ENCODE peak calls at places on chromosomes 16 and 17, in five cellular contexts. H, G, L, B and Y are unnamed samples.

GRCh38 chr16:48384305-48384981 is 770 bp downstream of the SIAH1 start:
- DNase-seq in B (no peak), L (peak), G (peak), H (peak), Y (no peak)

GRCh38 chr17:18109935-18110334 is 1.4 kb downstream of the MYO15A start:
- DNase-seq in L (no peak), G (no peak), B (no peak), H (no peak), Y (no peak)

GRCh38 chr17:31858647-31859486 is at the start of gene COPRS:
- DNase-seq in L (peak), B (peak), G (peak), H (peak), Y (peak)

GRCh38 chr16:49464877-49465504 is 91.4 kb downstream of the C16orf78 start:
- DNase-seq in H (no peak), B (no peak), L (no peak), G (no peak), Y (no peak)

GRCh38 chr16:16059895-16060590 is 110.6 kb downstream of the ABCC1 start:
- DNase-seq in L (no peak), H (no peak), G (no peak), B (no peak), Y (no peak)

GRCh38 chr16:8996891-8997290 is 33.2 kb upstream of the USP7 start:
- DNase-seq in L (no peak), H (no peak), B (no peak), G (no peak), Y (no peak)

GRCh38 chr16:10935491-10935890 is 6.8 kb downstream of the DEXI start:
- DNase-seq in G (no peak), L (no peak), H (no peak), B (no peak), Y (no peak)

GRCh38 chr17:15490634-15491261 is 23.3 kb upstream of the CDRT4 start:
- DNase-seq in H (peak), B (peak), G (peak), L (peak), Y (no peak)

GRCh38 chr17:19009970-19010369 is 5.4 kb upstream of the FAM83G start:
- DNase-seq in L (no peak), H (no peak), G (no peak), B (no peak), Y (no peak)

GRCh38 chr16:69699915-69700314 is 26.4 kb downstream of the NQO1 start:
- DNase-seq in G (no peak), H (no peak), L (no peak), B (no peak), Y (no peak)

GRCh38 chr16:26070595-26071170 is 378.9 kb downstream of the HS3ST4 start:
- DNase-seq in G (no peak), H (no peak), B (no peak), L (no peak), Y (no peak)

GRCh38 chr17:9241371-9241712 is 220.0 kb downstream of the NTN1 start:
- DNase-seq in G (no peak), B (peak), H (peak), L (peak), Y (no peak)

GRCh38 chr16:51305337-51305736 is 154.3 kb upstream of the SALL1 start:
- DNase-seq in L (no peak), B (no peak), G (no peak), H (no peak), Y (no peak)

GRCh38 chr16:56344518-56345405 is 80.6 kb downstream of the AMFR start:
- DNase-seq in B (no peak), G (no peak), L (no peak), H (no peak), Y (no peak)

GRCh38 chr17:62668091-62668804 is 40.8 kb downstream of the MRC2 start:
- DNase-seq in L (no peak), B (no peak), G (no peak), H (no peak), Y (no peak)

GRCh38 chr16:88527186-88527936 is 42.8 kb upstream of the ZC3H18 start:
- DNase-seq in H (peak), G (peak), B (peak), L (peak), Y (peak)

GRCh38 chr17:76833034-76833689 is 35.0 kb upstream of the MGAT5B start:
- DNase-seq in G (no peak), H (no peak), L (no peak), B (no peak), Y (no peak)

GRCh38 chr16:28193530-28194423 is 18.0 kb downstream of the XPO6 start:
- DNase-seq in H (peak), G (no peak), B (peak), L (peak), Y (no peak)

GRCh38 chr16:89135166-89135565 is 36.4 kb upstream of the CDH15 start:
- DNase-seq in B (no peak), H (no peak), L (no peak), G (no peak), Y (no peak)

GRCh38 chr16:11361751-11362742 is 16.8 kb downstream of the RMI2 start:
- DNase-seq in B (no peak), H (no peak), G (no peak), L (no peak), Y (no peak)

GRCh38 chr16:1333149-1333812 is at the start of gene BAIAP3:
- DNase-seq in G (peak), L (no peak), H (no peak), B (no peak), Y (peak)

GRCh38 chr16:74447578-74447977 is 26.3 kb upstream of the CLEC18B start:
- DNase-seq in H (no peak), L (no peak), G (no peak), B (no peak), Y (no peak)

GRCh38 chr17:82734987-82735866 is at the start of gene FN3K:
- DNase-seq in H (peak), G (peak), L (peak), B (no peak), Y (no peak)

GRCh38 chr17:56834380-56835258 is 668 bp downstream of the DGKE start:
- DNase-seq in L (peak), G (peak), B (no peak), H (no peak), Y (peak)

GRCh38 chr16:66569827-66570405 is 3.7 kb downstream of the CMTM1 start:
- DNase-seq in L (peak), B (no peak), H (peak), G (no peak), Y (no peak)

GRCh38 chr17:64531955-64532371 is 25.2 kb downstream of the CEP95 start:
- DNase-seq in L (peak), B (peak), H (peak), G (no peak), Y (no peak)

GRCh38 chr17:31389673-31390381 is 1.6 kb upstream of the RAB11FIP4 start:
- DNase-seq in B (no peak), H (no peak), L (no peak), G (no peak), Y (no peak)

GRCh38 chr16:4494746-4495490 is 18.7 kb downstream of the HMOX2 start:
- DNase-seq in L (peak), B (no peak), H (peak), G (peak), Y (no peak)

GRCh38 chr16:70713342-70713741 is 27.5 kb upstream of the MTSS2 start:
- DNase-seq in G (no peak), H (no peak), B (no peak), L (no peak), Y (no peak)

GRCh38 chr16:81767987-81768592 is 11.0 kb upstream of the PLCG2 start:
- DNase-seq in B (no peak), G (peak), L (no peak), H (no peak), Y (no peak)

GRCh38 chr16:50166511-50167500 is 13.7 kb downstream of the TENT4B start:
- DNase-seq in L (no peak), H (no peak), B (no peak), G (no peak), Y (no peak)

GRCh38 chr17:42214156-42214555 is 19.9 kb upstream of the GHDC start:
- DNase-seq in B (no peak), L (no peak), H (no peak), G (no peak), Y (no peak)

GRCh38 chr16:1723450-1724147 is 17.6 kb downstream of the MAPK8IP3 start:
- DNase-seq in L (peak), H (peak), G (peak), B (no peak), Y (no peak)

GRCh38 chr16:15644306-15644961 is 1.5 kb upstream of the MARF1 start:
- DNase-seq in H (no peak), G (no peak), B (no peak), L (peak), Y (no peak)

GRCh38 chr17:59853168-59853918 is 39.4 kb downstream of the TUBD1 start:
- DNase-seq in H (peak), B (no peak), L (peak), G (peak), Y (no peak)

GRCh38 chr16:10635367-10636021 is 55.1 kb upstream of the EMP2 start:
- DNase-seq in G (no peak), B (no peak), L (no peak), H (no peak), Y (no peak)

DNA sequence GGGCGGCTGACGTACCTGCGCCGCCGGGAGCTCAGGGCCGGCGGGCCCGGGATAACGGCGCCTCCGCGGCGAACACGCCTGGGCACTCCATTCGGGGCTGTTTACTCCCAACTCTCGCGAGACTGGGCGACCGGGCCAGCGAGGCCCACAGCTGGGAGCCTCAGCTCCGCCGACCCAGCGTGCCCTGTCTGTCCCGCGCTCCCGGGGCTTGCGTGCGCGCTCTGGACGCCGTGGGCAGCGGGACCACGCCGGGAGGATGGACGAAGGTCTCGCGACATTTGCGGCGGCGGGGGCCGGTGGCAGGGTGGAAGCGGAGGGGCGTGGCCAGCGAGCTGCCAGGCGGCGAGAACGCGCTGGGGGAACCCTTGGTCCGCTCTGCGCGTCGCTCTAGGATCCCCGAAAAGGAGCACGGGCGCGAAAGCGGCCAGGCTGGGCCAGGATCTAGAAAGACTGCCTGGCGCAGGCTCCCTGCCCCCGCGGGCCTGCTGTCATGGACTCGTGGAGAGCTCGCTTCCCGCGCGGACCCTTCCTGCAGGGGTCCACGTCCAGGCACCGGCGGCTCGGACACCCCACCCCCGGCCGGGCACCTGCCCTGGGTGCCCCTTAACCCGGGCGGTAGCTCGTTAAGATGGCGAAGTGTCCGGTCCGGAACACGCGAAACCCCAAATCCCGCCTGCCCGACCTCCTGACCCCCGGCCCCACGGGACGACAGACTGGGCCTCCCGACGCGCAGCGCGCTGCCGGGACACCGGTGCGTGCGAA is at the start of gene MBTPS1:
- DNase-seq in H (peak), L (peak), G (peak), B (peak), Y (peak)
- TF ChIP-seq CTCF in H (no peak), L (no peak), G (no peak), B (no peak), Y (no peak)

DNA sequence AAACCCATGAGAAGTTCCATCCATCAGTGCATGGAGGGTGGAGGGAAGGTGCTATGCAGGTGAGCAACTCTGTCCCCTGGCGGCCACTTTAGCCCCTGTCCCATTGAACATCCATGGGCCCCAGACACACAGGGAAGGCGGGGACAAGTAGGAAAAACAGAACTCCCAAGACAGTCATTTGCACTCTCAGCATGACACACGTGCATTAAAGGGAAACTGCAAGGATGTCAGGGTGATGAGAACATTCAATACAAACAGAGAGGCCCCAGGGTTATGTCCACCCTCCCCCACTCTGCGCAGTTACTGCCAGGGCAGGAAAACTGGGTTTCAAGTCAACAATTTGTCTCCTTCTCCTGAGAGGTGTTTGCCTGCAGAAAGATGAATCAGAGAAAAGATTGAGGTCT is 44.0 kb upstream of the AKTIP start:
- DNase-seq in L (no peak), H (peak), G (peak), B (no peak), Y (no peak)
- TF ChIP-seq CTCF in L (no peak), H (peak), G (peak), B (peak), Y (no peak)

DNA sequence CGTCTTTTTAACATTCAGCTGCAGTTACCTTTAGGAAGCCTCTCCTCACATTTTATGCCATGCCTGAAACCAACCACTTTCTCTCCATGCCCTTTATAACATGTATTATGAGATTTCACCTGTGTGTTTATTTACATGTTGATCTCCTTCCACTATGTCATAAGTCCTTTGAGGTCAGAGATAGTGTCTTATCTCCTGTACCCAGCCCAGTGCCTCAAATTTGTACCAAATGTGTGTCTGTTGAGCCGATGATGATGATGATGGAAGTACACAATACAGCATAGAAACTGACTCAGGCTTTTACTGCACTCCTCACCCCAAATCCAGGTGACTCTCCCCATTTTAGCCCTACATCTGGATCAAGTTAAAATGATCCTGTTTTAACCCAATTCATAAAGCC is 179.5 kb upstream of the CACNG5 start:
- DNase-seq in H (no peak), B (no peak), L (no peak), G (no peak), Y (no peak)
- TF ChIP-seq CTCF in H (no peak), B (no peak), L (no peak), G (no peak), Y (no peak)

GRCh38 chr16:85917012-85917411 is 18.1 kb downstream of the IRF8 start:
- DNase-seq in B (no peak), G (no peak), L (no peak), H (no peak), Y (no peak)
- TF ChIP-seq CTCF in B (peak), G (peak), L (peak), H (peak), Y (no peak)

DNA sequence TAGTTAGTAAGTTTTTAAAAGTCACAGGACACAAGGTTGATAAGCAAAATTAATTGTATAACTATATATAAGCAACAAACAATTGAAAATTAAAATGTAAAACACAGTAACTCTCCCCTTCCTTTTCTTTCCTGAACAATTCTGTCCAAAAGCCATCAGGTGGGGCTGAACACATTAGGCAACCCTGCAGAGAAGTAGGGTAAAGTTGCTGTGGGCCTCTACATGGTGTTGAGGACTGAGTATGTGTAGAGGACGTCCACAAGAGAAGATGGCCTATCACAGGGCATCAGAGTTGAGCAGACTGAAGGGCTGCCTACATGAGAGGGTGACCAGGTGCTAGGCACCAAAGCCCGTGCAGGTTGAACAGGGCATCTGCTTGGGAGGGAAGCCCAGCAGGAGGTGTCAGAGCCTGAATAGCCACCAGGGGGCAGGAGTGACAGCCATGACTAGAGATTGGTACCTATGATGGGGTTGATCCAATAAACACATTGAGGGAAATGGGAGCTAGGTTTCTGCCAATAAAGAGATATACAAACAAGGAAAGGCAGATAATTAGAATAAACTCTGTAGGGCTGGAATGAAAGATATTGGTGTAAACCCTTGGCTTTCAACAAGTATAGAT is 415.1 kb downstream of the NPIPA8 start:
- DNase-seq in L (peak), B (no peak), G (peak), H (no peak), Y (peak)
- TF ChIP-seq CTCF in L (peak), B (peak), G (peak), H (no peak), Y (no peak)

GRCh38 chr17:45146166-45146565 is 2.1 kb upstream of the HEXIM1 start:
- DNase-seq in H (no peak), G (no peak), L (no peak), B (no peak), Y (no peak)
- TF ChIP-seq CTCF in H (no peak), G (no peak), L (no peak), B (no peak), Y (no peak)

DNA sequence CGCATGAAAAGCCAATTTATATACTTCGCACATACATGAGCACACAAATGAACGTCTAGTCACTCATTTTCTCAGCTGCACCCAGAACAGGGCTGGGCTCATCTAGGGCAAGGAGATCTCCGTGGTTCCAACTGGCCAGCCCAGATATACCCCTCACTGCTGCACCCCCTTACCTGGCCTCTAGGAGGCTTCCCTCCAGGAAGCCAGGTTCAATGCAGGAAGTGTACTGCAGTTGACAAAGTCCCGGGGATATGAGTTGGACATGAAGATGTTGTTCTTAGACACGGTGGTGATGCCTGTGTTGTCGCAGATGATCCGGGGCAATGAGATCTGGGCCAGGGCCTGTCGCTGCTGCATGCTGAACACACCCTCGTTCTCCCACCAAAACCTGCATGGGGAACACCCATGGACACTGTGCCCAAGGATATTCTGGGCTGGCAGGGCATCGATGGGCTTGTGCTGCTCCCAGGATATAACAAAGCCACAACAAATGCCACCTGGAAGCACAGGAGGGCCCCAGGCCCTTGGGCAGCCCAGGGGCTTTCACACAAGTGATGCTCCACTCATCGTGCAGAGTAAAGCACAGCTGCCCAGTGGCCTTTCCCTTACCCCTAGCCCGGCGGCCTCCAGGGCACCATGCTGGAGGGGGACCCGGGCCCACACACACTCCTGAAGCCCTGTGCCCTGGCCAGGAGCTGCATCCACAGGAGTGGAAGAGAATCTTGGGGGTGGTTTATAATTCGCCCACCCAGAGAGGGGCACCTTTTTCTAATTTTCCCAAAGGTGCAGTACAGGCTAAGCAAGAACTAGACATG is 10.1 kb downstream of the MPO start:
- DNase-seq in G (no peak), B (no peak), L (no peak), H (no peak), Y (no peak)
- TF ChIP-seq CTCF in G (no peak), B (peak), L (no peak), H (no peak), Y (no peak)

DNA sequence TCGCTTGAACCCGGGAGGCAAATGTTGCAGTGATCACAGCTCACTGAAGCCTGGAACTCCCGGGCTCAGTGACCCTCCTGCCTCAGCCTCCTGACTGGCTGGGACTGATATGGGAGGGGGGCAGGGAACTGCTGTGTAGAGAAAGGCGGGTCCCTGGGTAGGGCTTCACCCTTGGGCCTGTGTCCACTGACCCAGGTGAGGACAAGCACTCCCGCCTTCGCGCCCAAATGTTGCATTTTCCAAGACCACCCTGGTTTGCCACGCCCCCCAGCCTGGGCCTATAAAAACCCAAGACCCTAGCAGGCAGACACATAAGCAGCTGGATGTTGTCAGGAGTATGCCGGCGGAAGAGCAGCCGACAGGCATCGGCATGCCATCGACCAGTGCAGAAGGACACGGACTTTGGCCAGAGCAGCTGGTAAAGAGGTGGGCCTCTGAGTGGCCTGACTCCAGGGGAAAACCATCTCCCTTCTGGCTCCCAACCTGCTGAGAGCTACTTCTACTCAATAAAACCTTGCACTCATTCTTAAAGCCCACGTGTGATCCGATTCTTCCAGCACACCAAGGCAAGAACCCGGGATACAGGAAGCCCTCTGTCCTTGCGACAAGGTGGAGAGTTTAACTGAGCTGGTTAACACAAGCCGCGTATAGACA is 19.1 kb downstream of the SMYD4 start:
- DNase-seq in H (no peak), G (no peak), L (no peak), B (no peak), Y (no peak)
- TF ChIP-seq CTCF in H (no peak), G (no peak), L (no peak), B (no peak), Y (no peak)